ENCODE peak calls at places on chromosomes 11 and 22, in five cellular contexts. T is endothelial cell of umbilical vein, O is K562, F is endodermal cell, A is left lung. U is an unnamed sample. For H3K9me3 and H3K36me3, the result is how much of the 10 kb centered on the place peaks cover.

GRCh38 chr11:57379732-57380131 is 1.2 kb downstream of the PRG3 start:
- DNase-seq in T (peak), O (peak), A (no peak), F (peak), U (no peak)

GRCh38 chr11:2862950-2863618 is 22.5 kb downstream of the CDKN1C start:
- DNase-seq in O (no peak), T (no peak), F (peak), A (no peak), U (no peak)

GRCh38 chr11:75174781-75175370 is 24.0 kb downstream of the SLCO2B1 start:
- DNase-seq in F (no peak), T (no peak), O (no peak), A (peak), U (no peak)

GRCh38 chr11:8808226-8808585 is 102.8 kb upstream of the AKIP1 start:
- DNase-seq in O (no peak), F (peak), T (no peak), A (no peak), U (no peak)

GRCh38 chr11:62680825-62681240 is 2.0 kb upstream of the UBXN1 start:
- DNase-seq in F (peak), A (no peak), T (peak), O (peak), U (peak)

GRCh38 chr11:99505319-99505718 is 484.6 kb downstream of the CNTN5 start:
- DNase-seq in F (no peak), A (no peak), O (no peak), T (no peak), U (no peak)

GRCh38 chr22:40666151-40666848 is 13.0 kb upstream of the MCHR1 start:
- DNase-seq in A (peak), F (no peak), O (no peak), T (peak), U (peak)

GRCh38 chr11:76293189-76293631 is 86.9 kb upstream of the WNT11 start:
- DNase-seq in T (no peak), O (no peak), A (no peak), F (no peak), U (no peak)

GRCh38 chr11:66339163-66339675 is 3.0 kb upstream of the RIN1 start:
- DNase-seq in A (no peak), T (no peak), O (no peak), F (no peak), U (peak)

GRCh38 chr11:130403301-130403804 is 25.1 kb downstream of the ADAMTS8 start:
- DNase-seq in T (no peak), F (peak), A (no peak), O (no peak), U (peak)

GRCh38 chr11:118938491-118939411 is 13.0 kb upstream of the BCL9L start:
- DNase-seq in O (no peak), A (peak), F (peak), T (no peak), U (peak)

GRCh38 chr11:106503901-106504300 is 426.4 kb downstream of the AASDHPPT start:
- DNase-seq in O (no peak), T (no peak), A (no peak), F (no peak), U (no peak)

GRCh38 chr22:35486116-35486631 is 54.5 kb upstream of the RASD2 start:
- DNase-seq in A (no peak), T (no peak), O (no peak), F (no peak), U (no peak)

GRCh38 chr11:82718307-82718706 is 15.4 kb downstream of the FAM181B start:
- DNase-seq in A (no peak), O (peak), T (peak), F (peak), U (no peak)

GRCh38 chr11:209275-210121 is 2.0 kb downstream of the RIC8A start:
- DNase-seq in A (no peak), F (peak), O (no peak), T (peak), U (peak)

GRCh38 chr22:17830041-17830961 is 56.0 kb upstream of the BID start:
- DNase-seq in F (peak), T (peak), A (peak), O (peak), U (peak)

GRCh38 chr11:36347384-36347906 is 51.4 kb downstream of the PRR5L start:
- DNase-seq in F (no peak), O (no peak), A (no peak), T (no peak), U (no peak)

GRCh38 chr22:48804811-48805301 is 1022.8 kb downstream of the BRD1 start:
- DNase-seq in O (no peak), F (no peak), T (no peak), A (no peak), U (no peak)

GRCh38 chr22:48805516-48805915 is 1022.2 kb downstream of the BRD1 start:
- DNase-seq in F (no peak), A (no peak), T (no peak), O (no peak), U (no peak)

GRCh38 chr22:48803171-48803992 is 1024.3 kb downstream of the BRD1 start:
- DNase-seq in A (no peak), F (peak), O (no peak), T (no peak), U (no peak)

GRCh38 chr22:48802576-48802975 is 1025.1 kb downstream of the BRD1 start:
- DNase-seq in O (no peak), T (no peak), A (no peak), F (no peak), U (no peak)

DNA sequence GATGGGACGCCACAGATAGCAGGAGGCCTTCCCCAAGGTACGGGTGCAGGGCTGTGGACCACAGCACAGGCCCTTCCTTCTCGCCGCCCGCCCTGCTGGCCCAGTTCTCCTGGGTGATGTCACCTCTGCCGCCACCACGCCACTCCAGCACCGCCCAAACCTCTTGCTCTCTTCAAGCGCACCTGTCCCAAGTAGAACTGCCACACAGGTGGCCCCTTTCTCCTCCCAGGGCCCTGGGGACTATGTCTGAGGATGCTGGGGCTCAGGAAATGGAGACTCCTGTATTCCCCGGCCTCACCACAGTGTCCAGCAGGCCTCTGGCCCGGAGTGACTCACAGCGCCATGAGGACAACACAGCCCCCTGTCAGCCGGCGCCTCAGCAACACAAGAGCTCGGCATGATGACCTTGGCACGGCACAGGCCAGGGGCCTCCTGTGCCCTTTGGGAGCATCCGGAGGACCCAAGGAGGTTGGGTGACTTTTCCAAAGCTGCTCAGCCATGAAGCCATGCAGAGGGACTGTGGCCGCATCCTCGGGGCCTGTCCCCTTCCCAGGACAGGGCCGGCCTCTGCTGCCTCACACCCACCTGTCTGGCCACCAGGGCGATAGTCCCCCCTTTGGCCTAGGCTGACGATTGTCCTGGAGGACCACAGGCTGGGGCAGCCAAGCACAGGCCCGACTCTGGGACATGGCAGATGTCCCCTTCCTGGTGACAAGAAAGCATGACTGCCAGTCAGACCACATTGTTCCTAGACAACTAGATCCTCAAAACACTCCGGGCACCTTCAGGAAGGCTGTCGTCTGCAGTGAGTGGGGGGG is 1023.5 kb downstream of the BRD1 start:
- DNase-seq in O (no peak), A (no peak), F (peak), T (no peak), U (no peak)
- H3K9me3 ChIP-seq in O (under half), A (under half), F (under half), T (under half), U (under half)

DNA sequence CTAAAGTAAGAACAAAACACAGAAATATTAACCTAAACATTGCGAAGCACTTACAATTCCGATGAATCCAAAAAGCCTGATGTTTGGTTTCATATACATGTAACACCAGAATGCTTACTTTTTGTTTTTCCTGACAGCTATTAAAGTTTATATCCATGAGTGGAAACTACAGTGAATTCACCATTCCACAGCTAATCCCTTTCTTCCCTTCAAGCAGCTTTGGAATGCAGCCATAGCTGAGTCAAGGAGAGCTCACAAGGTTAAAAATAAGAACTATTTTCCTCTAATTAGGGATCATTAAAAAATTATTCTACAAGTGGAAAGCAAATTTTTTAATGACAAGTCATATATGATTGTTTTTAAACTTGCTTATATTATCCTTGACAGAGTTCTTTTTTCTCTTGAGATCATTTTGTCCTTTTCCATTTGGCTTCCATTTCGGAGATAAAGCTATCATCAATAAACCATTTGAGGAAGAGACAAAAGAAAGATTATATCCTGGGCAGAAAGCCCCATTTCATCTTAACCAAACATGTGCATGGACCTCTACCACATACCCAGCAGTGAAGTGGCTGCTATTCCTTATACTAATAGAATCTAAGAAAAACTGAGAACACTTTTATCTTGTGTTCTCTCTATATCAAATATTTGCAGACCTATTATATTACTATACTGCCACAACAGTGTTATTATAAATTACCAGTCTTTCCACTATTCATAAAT is 19.7 kb upstream of the FIBIN start:
- DNase-seq in F (no peak), A (no peak), T (no peak), O (no peak), U (peak)
- H3K4me3 ChIP-seq in F (no peak), A (no peak), T (no peak), O (no peak), U (no peak)

GRCh38 chr11:123054301-123055065 is 7.5 kb downstream of the HSPA8 start:
- DNase-seq in O (peak), A (no peak), T (peak), F (peak), U (no peak)

GRCh38 chr11:123057604-123058305 is 4.2 kb downstream of the HSPA8 start:
- DNase-seq in F (no peak), O (no peak), T (no peak), A (no peak), U (no peak)

GRCh38 chr11:123052884-123053721 is 8.8 kb downstream of the HSPA8 start:
- DNase-seq in T (no peak), F (no peak), O (no peak), A (no peak), U (no peak)

GRCh38 chr11:123056835-123057491 is 5.0 kb downstream of the HSPA8 start:
- DNase-seq in A (no peak), T (no peak), O (no peak), F (no peak), U (no peak)

DNA sequence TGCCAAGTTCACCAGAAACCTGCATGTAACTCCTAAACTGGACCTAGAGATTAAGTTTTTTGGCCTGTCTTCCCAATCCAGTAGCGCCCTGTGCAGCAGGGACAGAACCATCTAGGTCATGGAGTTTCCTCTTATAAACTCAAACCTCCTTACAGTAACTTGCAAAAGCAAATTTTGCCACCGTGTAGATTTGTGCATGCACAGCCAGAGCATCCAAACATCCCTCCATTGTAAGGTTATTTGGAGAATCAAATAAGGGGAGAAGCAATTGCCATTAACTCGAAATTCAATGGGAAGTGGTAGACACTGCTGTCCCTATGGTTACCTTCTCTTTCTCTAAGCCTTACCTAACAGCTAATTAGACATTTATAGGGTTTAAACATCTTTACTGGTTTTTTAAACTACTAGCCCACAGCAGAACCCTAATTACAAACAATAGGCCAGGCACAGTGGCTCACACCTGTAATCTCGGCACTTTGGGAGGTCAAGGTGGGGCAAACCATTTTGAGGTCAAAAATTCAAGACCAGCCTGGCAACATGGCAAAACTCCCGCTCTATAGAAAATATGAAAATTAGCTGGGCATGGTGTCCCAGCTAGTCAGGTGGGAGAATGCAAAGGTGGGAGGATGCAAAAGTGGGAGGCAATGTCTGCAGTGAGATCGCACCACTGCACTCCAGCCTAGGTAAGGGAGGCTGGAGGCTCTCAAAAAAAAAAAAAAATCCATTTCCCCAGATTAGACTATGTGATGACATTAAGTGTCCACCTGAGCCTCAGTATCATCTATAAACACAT is 6.6 kb downstream of the HSPA8 start:
- DNase-seq in T (no peak), A (no peak), O (no peak), F (peak), U (no peak)
- H3K36me3 ChIP-seq in T (under half), A (under half), O (half or more), F (under half), U (half or more)

DNA sequence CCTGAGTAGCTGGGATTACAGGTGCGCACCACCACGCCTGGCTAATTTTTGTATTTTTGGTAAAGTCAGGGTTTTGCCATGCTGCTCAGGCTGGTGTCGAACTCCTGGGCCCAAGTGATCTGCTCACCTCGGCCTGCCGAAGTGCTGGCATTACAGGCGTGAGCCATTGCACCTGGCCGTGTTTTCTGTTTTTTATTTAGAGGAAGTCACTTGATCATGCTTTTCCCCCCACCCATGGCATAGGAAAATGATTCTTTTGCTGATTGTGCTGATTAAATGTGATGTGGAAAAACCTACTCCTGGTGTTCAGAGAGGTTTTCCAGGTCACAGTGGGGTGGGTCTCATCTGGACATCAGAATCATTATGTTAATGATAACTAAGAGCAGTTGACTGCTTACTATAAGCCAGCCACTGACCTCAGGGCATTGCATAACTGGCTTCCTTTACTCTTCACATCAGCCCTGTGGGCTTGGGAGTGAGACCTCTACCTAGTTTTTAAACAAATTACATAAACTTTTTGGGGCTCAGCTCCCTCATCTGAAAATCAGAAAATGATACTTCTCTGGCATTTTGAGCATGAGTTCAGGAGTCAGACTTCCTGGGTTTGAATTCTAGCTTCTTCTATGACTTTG is 71.0 kb downstream of the PTPRJ start:
- DNase-seq in T (no peak), O (no peak), F (no peak), A (no peak), U (no peak)
- H3K9me3 ChIP-seq in T (under half), O (under half), F (under half), A (under half), U (under half)

GRCh38 chr11:1547467-1548098 is 24.5 kb downstream of the DUSP8 start:
- DNase-seq in F (no peak), O (no peak), A (no peak), T (no peak), U (no peak)

GRCh38 chr11:1548221-1549070 is 23.6 kb downstream of the DUSP8 start:
- DNase-seq in F (peak), A (peak), O (peak), T (peak), U (no peak)

GRCh38 chr11:1546077-1546535 is 26.0 kb downstream of the DUSP8 start:
- DNase-seq in O (no peak), A (peak), T (no peak), F (peak), U (no peak)

GRCh38 chr11:1545432-1545831 is 26.6 kb downstream of the DUSP8 start:
- DNase-seq in T (no peak), O (no peak), A (no peak), F (no peak), U (no peak)

DNA sequence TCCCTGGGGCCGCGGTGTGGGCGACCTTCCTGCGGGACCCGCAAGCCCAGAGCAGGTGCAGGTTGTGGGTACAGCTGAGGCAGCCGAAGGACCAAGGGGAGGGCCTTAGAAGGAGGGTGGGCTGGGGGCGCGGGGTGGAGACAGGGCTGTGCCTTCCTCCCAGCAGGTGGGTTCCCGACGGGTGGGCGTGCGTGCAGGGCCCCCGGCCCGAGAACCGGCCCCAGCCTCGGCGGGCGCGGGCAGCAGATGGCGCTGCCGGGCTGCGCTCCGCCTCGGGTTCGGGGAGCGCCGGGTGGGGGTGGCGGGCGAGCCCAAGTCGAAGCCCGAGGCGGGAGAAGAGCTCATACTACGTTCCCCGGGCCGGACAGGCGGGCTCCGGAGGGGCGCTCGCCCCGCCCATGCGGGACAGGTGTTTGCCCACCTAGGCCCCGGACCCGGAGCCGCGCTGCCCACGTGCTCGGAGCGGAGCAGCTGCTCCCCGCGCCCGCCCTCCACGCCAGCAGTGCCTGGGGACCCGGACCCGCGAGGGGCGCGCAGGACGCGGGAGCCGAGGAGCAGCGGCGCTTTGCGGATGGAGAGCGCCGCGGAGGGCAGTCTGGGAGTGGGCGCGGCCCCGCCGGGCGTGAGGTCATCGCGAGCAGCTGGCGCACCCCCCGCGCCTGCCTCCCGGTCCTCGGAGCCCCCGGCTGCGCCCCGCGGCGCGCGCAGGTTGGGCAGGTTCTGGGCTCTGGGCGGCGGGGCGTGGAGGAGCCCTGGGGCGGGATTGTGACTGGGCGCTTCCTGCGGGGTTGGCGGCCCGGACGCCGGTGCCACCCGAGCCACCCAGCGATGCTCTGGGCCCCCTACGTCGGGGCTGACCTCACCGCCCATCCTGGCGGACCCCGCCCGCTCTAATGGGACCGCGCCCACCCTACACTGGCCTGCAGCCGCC is 25.3 kb downstream of the DUSP8 start:
- DNase-seq in A (peak), O (peak), T (peak), F (peak), U (peak)
- H3K4me3 ChIP-seq in A (peak), O (peak), T (no peak), F (no peak), U (peak)

DNA sequence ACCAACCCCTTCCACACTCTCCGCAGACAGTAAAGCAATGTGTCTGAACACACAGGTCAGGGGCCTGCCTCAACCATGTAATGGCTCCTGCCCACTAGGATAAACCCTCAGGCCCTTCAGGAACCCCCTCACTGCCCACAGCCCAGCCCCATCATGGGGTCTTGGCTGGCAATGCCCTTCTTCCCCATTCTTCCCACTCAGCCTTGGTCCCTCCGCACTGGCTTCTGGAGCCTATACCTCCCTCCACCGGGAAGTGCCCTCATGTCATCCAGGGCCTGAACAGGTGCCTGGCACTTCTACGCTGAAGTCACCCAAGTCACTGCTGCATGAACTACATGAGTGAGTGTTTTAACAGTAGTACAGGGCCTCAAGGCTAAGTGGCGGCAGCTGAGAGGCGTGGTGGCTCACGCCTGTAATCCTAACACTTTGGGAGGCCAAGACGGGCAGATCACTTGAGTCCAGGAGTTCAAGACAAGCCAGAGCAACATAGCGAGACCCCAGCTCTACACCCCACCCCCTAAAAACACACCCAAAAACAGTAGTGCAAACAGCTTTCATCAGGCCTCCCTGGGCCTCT is 74.8 kb upstream of the PITPNB start:
- DNase-seq in A (peak), O (no peak), T (no peak), F (no peak), U (no peak)
- H3K36me3 ChIP-seq in A (under half), O (under half), T (under half), F (under half), U (under half)